ENCODE peak calls at places on chromosomes 16 and 17, in five cellular contexts. One of them, this sample, is unnamed. For H3K4me1, the result is how much of the 10 kb centered on the place peaks cover.

GRCh38 chr17:40564883-40565744 is at the start of gene CCR7:
- DNase-seq in adrenal gland: no peak
- DNase-seq in left ventricle myocardium inferior: no peak
- DNase-seq in mucosa of descending colon: no peak
- DNase-seq in fibroblast of lung: no peak
- DNase-seq in this sample: no peak

GRCh38 chr16:83365166-83365565 is 442.6 kb upstream of the HSBP1 start:
- DNase-seq in left ventricle myocardium inferior: no peak
- DNase-seq in adrenal gland: no peak
- DNase-seq in mucosa of descending colon: no peak
- DNase-seq in fibroblast of lung: peak
- DNase-seq in this sample: peak

GRCh38 chr16:71474864-71475263 is 12.8 kb upstream of the ZNF23 start:
- DNase-seq in fibroblast of lung: peak
- DNase-seq in left ventricle myocardium inferior: no peak
- DNase-seq in mucosa of descending colon: no peak
- DNase-seq in adrenal gland: no peak
- DNase-seq in this sample: peak

GRCh38 chr17:74280093-74280513 is 6.1 kb downstream of the DNAI2 start:
- DNase-seq in mucosa of descending colon: peak
- DNase-seq in left ventricle myocardium inferior: peak
- DNase-seq in fibroblast of lung: no peak
- DNase-seq in adrenal gland: no peak
- DNase-seq in this sample: no peak

GRCh38 chr17:75271233-75271954 is 363 bp upstream of the MIF4GD start:
- DNase-seq in fibroblast of lung: no peak
- DNase-seq in adrenal gland: peak
- DNase-seq in mucosa of descending colon: peak
- DNase-seq in left ventricle myocardium inferior: peak
- DNase-seq in this sample: no peak

GRCh38 chr16:51453296-51453695 is 302.2 kb upstream of the SALL1 start:
- DNase-seq in adrenal gland: no peak
- DNase-seq in left ventricle myocardium inferior: no peak
- DNase-seq in mucosa of descending colon: no peak
- DNase-seq in fibroblast of lung: no peak
- DNase-seq in this sample: no peak

GRCh38 chr17:41992576-41992975 is 24.7 kb downstream of the DNAJC7 start:
- DNase-seq in mucosa of descending colon: no peak
- DNase-seq in left ventricle myocardium inferior: no peak
- DNase-seq in adrenal gland: no peak
- DNase-seq in fibroblast of lung: peak
- DNase-seq in this sample: no peak

GRCh38 chr16:88642881-88643545 is 4.6 kb downstream of the IL17C start:
- DNase-seq in left ventricle myocardium inferior: no peak
- DNase-seq in mucosa of descending colon: no peak
- DNase-seq in adrenal gland: no peak
- DNase-seq in fibroblast of lung: no peak
- DNase-seq in this sample: peak

GRCh38 chr16:2530629-2531318 is 434 bp downstream of the CEMP1 start:
- DNase-seq in mucosa of descending colon: no peak
- DNase-seq in fibroblast of lung: no peak
- DNase-seq in left ventricle myocardium inferior: no peak
- DNase-seq in adrenal gland: no peak
- DNase-seq in this sample: no peak

GRCh38 chr17:73581379-73581778 is 62.9 kb downstream of the SDK2 start:
- DNase-seq in adrenal gland: no peak
- DNase-seq in fibroblast of lung: no peak
- DNase-seq in mucosa of descending colon: no peak
- DNase-seq in left ventricle myocardium inferior: no peak
- DNase-seq in this sample: no peak

GRCh38 chr16:1351215-1351581 is 480 bp downstream of the TSR3 start:
- DNase-seq in left ventricle myocardium inferior: no peak
- DNase-seq in adrenal gland: no peak
- DNase-seq in fibroblast of lung: no peak
- DNase-seq in mucosa of descending colon: no peak
- DNase-seq in this sample: no peak

GRCh38 chr17:62666061-62666800 is 38.8 kb downstream of the MRC2 start:
- DNase-seq in left ventricle myocardium inferior: no peak
- DNase-seq in mucosa of descending colon: no peak
- DNase-seq in adrenal gland: no peak
- DNase-seq in fibroblast of lung: no peak
- DNase-seq in this sample: no peak

GRCh38 chr16:13036600-13036999 is 135.2 kb downstream of the SHISA9 start:
- DNase-seq in left ventricle myocardium inferior: peak
- DNase-seq in mucosa of descending colon: peak
- DNase-seq in fibroblast of lung: peak
- DNase-seq in adrenal gland: peak
- DNase-seq in this sample: no peak

GRCh38 chr17:1298616-1299015 is 19.2 kb downstream of the TRARG1 start:
- DNase-seq in mucosa of descending colon: no peak
- DNase-seq in fibroblast of lung: no peak
- DNase-seq in adrenal gland: no peak
- DNase-seq in left ventricle myocardium inferior: no peak
- DNase-seq in this sample: no peak

GRCh38 chr17:21295036-21295952 is 10.8 kb downstream of the MAP2K3 start:
- DNase-seq in adrenal gland: no peak
- DNase-seq in mucosa of descending colon: no peak
- DNase-seq in left ventricle myocardium inferior: peak
- DNase-seq in fibroblast of lung: no peak
- DNase-seq in this sample: peak

GRCh38 chr16:71441348-71441781 is 489 bp downstream of the TLE7 start:
- DNase-seq in mucosa of descending colon: no peak
- DNase-seq in adrenal gland: no peak
- DNase-seq in left ventricle myocardium inferior: no peak
- DNase-seq in fibroblast of lung: no peak
- DNase-seq in this sample: no peak

GRCh38 chr17:40097931-40098845 is 2.2 kb downstream of the NR1D1 start:
- DNase-seq in adrenal gland: peak
- DNase-seq in mucosa of descending colon: peak
- DNase-seq in left ventricle myocardium inferior: peak
- DNase-seq in fibroblast of lung: peak
- DNase-seq in this sample: peak

GRCh38 chr17:72126575-72127486 is 6.0 kb downstream of the SOX9 start:
- DNase-seq in mucosa of descending colon: peak
- DNase-seq in left ventricle myocardium inferior: no peak
- DNase-seq in fibroblast of lung: peak
- DNase-seq in adrenal gland: no peak
- DNase-seq in this sample: peak

GRCh38 chr17:7982666-7983065 is 19.7 kb upstream of the GUCY2D start:
- DNase-seq in mucosa of descending colon: no peak
- DNase-seq in left ventricle myocardium inferior: no peak
- DNase-seq in adrenal gland: no peak
- DNase-seq in fibroblast of lung: peak
- DNase-seq in this sample: no peak

GRCh38 chr16:48132696-48133095 is 23.1 kb downstream of the ABCC12 start:
- DNase-seq in fibroblast of lung: no peak
- DNase-seq in left ventricle myocardium inferior: no peak
- DNase-seq in adrenal gland: no peak
- DNase-seq in mucosa of descending colon: no peak
- DNase-seq in this sample: no peak

GRCh38 chr16:21167360-21167759 is 8.9 kb downstream of the LDAF1 start:
- DNase-seq in adrenal gland: no peak
- DNase-seq in left ventricle myocardium inferior: no peak
- DNase-seq in mucosa of descending colon: no peak
- DNase-seq in fibroblast of lung: peak
- DNase-seq in this sample: peak

GRCh38 chr16:9337262-9338032 is 246.0 kb downstream of the HAPSTR1 start:
- DNase-seq in mucosa of descending colon: no peak
- DNase-seq in fibroblast of lung: no peak
- DNase-seq in left ventricle myocardium inferior: no peak
- DNase-seq in adrenal gland: no peak
- DNase-seq in this sample: no peak

GRCh38 chr16:70660672-70661350 is 14.5 kb downstream of the IL34 start:
- DNase-seq in fibroblast of lung: no peak
- DNase-seq in left ventricle myocardium inferior: no peak
- DNase-seq in adrenal gland: no peak
- DNase-seq in mucosa of descending colon: no peak
- DNase-seq in this sample: no peak

GRCh38 chr16:47519037-47519436 is 57.9 kb downstream of the PHKB start:
- DNase-seq in mucosa of descending colon: no peak
- DNase-seq in adrenal gland: no peak
- DNase-seq in left ventricle myocardium inferior: no peak
- DNase-seq in fibroblast of lung: peak
- DNase-seq in this sample: no peak

GRCh38 chr16:30937692-30938091 is 11.2 kb upstream of the ORAI3 start:
- DNase-seq in adrenal gland: no peak
- DNase-seq in mucosa of descending colon: no peak
- DNase-seq in left ventricle myocardium inferior: no peak
- DNase-seq in fibroblast of lung: no peak
- DNase-seq in this sample: no peak

GRCh38 chr16:57062329-57062728 is 30.1 kb upstream of the CPNE2 start:
- DNase-seq in left ventricle myocardium inferior: no peak
- DNase-seq in fibroblast of lung: no peak
- DNase-seq in adrenal gland: no peak
- DNase-seq in mucosa of descending colon: no peak
- DNase-seq in this sample: no peak
- TF ChIP-seq CTCF in left ventricle myocardium inferior: no peak
- TF ChIP-seq CTCF in fibroblast of lung: no peak
- TF ChIP-seq CTCF in adrenal gland: no peak
- TF ChIP-seq CTCF in mucosa of descending colon: no peak
- TF ChIP-seq CTCF in this sample: no peak

DNA sequence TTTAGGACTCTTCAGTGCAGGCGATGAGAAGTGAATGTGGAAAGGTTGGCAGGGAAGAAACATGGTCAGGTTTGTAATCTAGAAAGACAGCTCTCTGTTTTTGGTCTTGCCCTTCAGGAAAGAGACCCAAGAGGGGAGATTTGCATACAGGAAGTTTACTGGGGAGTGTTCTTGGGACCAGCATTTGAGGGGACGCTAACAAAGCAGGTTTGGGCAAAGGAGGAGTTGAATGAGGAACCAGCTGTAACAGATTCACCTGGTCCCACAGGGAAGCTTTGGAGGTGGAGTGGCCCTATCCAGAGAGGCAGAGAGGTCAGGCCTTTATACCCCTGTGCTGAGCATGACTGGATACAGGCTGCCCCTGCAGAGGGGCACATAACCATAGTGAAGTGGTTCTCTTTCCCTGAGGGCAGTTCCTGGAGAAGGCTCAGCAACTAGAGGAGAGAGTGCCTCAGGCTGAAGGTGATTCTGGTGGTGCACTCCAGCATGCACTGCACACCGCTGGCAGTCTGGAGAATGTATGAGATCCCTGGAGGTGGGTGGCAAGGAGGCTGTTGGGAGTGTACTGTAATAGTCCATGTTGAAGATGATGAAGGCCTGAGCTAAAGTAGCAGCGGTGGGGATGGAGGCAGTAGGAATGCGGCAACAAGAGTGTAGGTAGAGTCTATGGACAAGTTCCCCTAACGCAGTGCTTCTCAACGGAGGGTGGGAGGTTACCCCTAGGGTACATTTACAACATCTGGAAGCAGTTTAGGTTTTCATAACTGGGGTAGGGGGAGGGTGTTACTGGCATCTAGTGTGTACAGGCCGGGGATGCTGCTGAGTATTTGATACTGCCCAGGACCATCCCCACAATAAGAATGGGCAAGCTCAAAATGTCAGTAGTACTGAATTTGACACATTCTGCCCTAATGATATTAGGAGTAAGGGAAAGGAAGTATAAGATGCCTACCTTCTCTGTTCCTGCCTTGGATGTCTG is 37.2 kb downstream of the MAP2K6 start:
- DNase-seq in adrenal gland: no peak
- DNase-seq in left ventricle myocardium inferior: no peak
- DNase-seq in fibroblast of lung: no peak
- DNase-seq in mucosa of descending colon: no peak
- DNase-seq in this sample: no peak
- H3K4me1 ChIP-seq in adrenal gland: under half
- H3K4me1 ChIP-seq in left ventricle myocardium inferior: under half
- H3K4me1 ChIP-seq in fibroblast of lung: under half
- H3K4me1 ChIP-seq in mucosa of descending colon: under half
- H3K4me1 ChIP-seq in this sample: under half

GRCh38 chr16:66131156-66131807 is 235.2 kb upstream of the CDH5 start:
- DNase-seq in fibroblast of lung: peak
- DNase-seq in mucosa of descending colon: no peak
- DNase-seq in left ventricle myocardium inferior: no peak
- DNase-seq in adrenal gland: no peak
- DNase-seq in this sample: no peak

GRCh38 chr16:66130296-66130910 is 236.1 kb upstream of the CDH5 start:
- DNase-seq in adrenal gland: no peak
- DNase-seq in fibroblast of lung: peak
- DNase-seq in left ventricle myocardium inferior: no peak
- DNase-seq in mucosa of descending colon: no peak
- DNase-seq in this sample: no peak

GRCh38 chr16:66129196-66129595 is 237.3 kb upstream of the CDH5 start:
- DNase-seq in mucosa of descending colon: no peak
- DNase-seq in fibroblast of lung: no peak
- DNase-seq in left ventricle myocardium inferior: no peak
- DNase-seq in adrenal gland: no peak
- DNase-seq in this sample: no peak

GRCh38 chr16:66128363-66128725 is 238.1 kb upstream of the CDH5 start:
- DNase-seq in adrenal gland: no peak
- DNase-seq in fibroblast of lung: peak
- DNase-seq in mucosa of descending colon: no peak
- DNase-seq in left ventricle myocardium inferior: no peak
- DNase-seq in this sample: no peak

GRCh38 chr16:66127459-66128362 is 238.8 kb upstream of the CDH5 start:
- DNase-seq in mucosa of descending colon: no peak
- DNase-seq in left ventricle myocardium inferior: no peak
- DNase-seq in adrenal gland: peak
- DNase-seq in fibroblast of lung: peak
- DNase-seq in this sample: no peak
- TF ChIP-seq CTCF in mucosa of descending colon: no peak
- TF ChIP-seq CTCF in left ventricle myocardium inferior: peak
- TF ChIP-seq CTCF in adrenal gland: peak
- TF ChIP-seq CTCF in fibroblast of lung: no peak
- TF ChIP-seq CTCF in this sample: no peak

GRCh38 chr17:81478119-81478518 is 34.5 kb downstream of the ACTG1 start:
- DNase-seq in left ventricle myocardium inferior: no peak
- DNase-seq in adrenal gland: no peak
- DNase-seq in mucosa of descending colon: no peak
- DNase-seq in fibroblast of lung: no peak
- DNase-seq in this sample: no peak

GRCh38 chr17:81476635-81477034 is 36.0 kb downstream of the ACTG1 start:
- DNase-seq in fibroblast of lung: no peak
- DNase-seq in adrenal gland: no peak
- DNase-seq in mucosa of descending colon: no peak
- DNase-seq in left ventricle myocardium inferior: no peak
- DNase-seq in this sample: no peak

GRCh38 chr17:81474958-81475357 is 37.6 kb downstream of the ACTG1 start:
- DNase-seq in fibroblast of lung: no peak
- DNase-seq in adrenal gland: no peak
- DNase-seq in mucosa of descending colon: no peak
- DNase-seq in left ventricle myocardium inferior: no peak
- DNase-seq in this sample: no peak

GRCh38 chr17:81477173-81477572 is 35.4 kb downstream of the ACTG1 start:
- DNase-seq in adrenal gland: no peak
- DNase-seq in left ventricle myocardium inferior: no peak
- DNase-seq in fibroblast of lung: no peak
- DNase-seq in mucosa of descending colon: no peak
- DNase-seq in this sample: no peak

DNA sequence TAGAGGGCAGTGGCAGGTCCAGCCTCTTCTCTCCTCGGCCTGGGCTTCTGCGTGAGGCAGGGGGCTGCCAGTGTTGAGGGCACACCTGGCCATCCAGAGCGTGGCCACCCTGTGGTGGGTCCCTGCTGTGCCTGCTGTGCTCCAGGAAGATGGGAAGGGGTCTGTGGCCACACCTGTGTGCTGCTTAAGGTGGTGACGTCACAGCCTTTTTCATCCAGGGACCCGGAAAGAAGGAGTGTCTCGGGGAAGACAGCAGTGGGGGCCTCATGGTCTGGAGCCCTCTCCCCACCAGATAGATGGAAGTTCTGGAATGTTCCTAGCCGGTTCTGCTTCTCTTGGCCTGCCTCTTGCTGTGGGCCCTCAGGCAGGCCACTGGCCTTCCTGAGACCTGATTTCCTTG is 36.5 kb downstream of the ACTG1 start:
- DNase-seq in adrenal gland: no peak
- DNase-seq in fibroblast of lung: no peak
- DNase-seq in left ventricle myocardium inferior: no peak
- DNase-seq in mucosa of descending colon: no peak
- DNase-seq in this sample: no peak
- H3K4me1 ChIP-seq in adrenal gland: under half
- H3K4me1 ChIP-seq in fibroblast of lung: under half
- H3K4me1 ChIP-seq in left ventricle myocardium inferior: under half
- H3K4me1 ChIP-seq in mucosa of descending colon: under half
- H3K4me1 ChIP-seq in this sample: under half

This sample was measured in foreskin keratinocyte.